ENCODE peak calls at places on chromosomes 6 and 20, in four cellular contexts. One of them, this sample, is unnamed.

GRCh38 chr20:45959956-45960630 is 11.9 kb downstream of the ZNF335 start:
- DNase-seq in GM12878: peak; percentile 19
- DNase-seq in HepG2: no peak
- DNase-seq in H1: no peak
- DNase-seq in this sample: no peak

GRCh38 chr6:27312146-27312949 is at the start of gene POM121L2:
- DNase-seq in HepG2: peak; percentile 71
- DNase-seq in H1: peak; percentile 90
- DNase-seq in GM12878: no peak
- DNase-seq in this sample: peak; percentile 68

GRCh38 chr6:49030621-49031020 is 432.4 kb downstream of the MMUT start:
- DNase-seq in HepG2: no peak
- DNase-seq in H1: no peak
- DNase-seq in GM12878: no peak
- DNase-seq in this sample: no peak

GRCh38 chr6:52209672-52210626 is 23.8 kb downstream of the IL17A start:
- DNase-seq in H1: no peak
- DNase-seq in GM12878: no peak
- DNase-seq in HepG2: no peak
- DNase-seq in this sample: no peak

GRCh38 chr6:148324297-148325007 is 18.2 kb upstream of the SASH1 start:
- DNase-seq in GM12878: no peak
- DNase-seq in HepG2: no peak
- DNase-seq in H1: no peak
- DNase-seq in this sample: no peak

GRCh38 chr6:30683137-30683979 is 3.1 kb downstream of the PPP1R18 start:
- DNase-seq in HepG2: no peak
- DNase-seq in H1: no peak
- DNase-seq in GM12878: no peak
- DNase-seq in this sample: no peak

GRCh38 chr6:148455225-148455624 is 112.6 kb downstream of the SASH1 start:
- DNase-seq in H1: no peak
- DNase-seq in HepG2: no peak
- DNase-seq in GM12878: no peak
- DNase-seq in this sample: no peak

GRCh38 chr20:4713401-4713800 is 8.3 kb upstream of the PRND start:
- DNase-seq in HepG2: no peak
- DNase-seq in GM12878: no peak
- DNase-seq in H1: no peak
- DNase-seq in this sample: no peak

GRCh38 chr20:54054516-54054915 is 15.9 kb downstream of the BCAS1 start:
- DNase-seq in H1: no peak
- DNase-seq in HepG2: no peak
- DNase-seq in GM12878: no peak
- DNase-seq in this sample: no peak

GRCh38 chr6:150334790-150335783 is 33.7 kb upstream of the IYD start:
- DNase-seq in H1: no peak
- DNase-seq in GM12878: no peak
- DNase-seq in HepG2: peak; percentile 52
- DNase-seq in this sample: peak; percentile 41

GRCh38 chr6:105459884-105460283 is 57.0 kb upstream of the PREP start:
- DNase-seq in H1: no peak
- DNase-seq in GM12878: peak; percentile 46
- DNase-seq in HepG2: no peak
- DNase-seq in this sample: no peak

GRCh38 chr6:32883789-32884188 is 29.8 kb downstream of the PSMB9 start:
- DNase-seq in GM12878: no peak
- DNase-seq in H1: no peak
- DNase-seq in HepG2: no peak
- DNase-seq in this sample: no peak

GRCh38 chr6:115071962-115072361 is 729.1 kb upstream of the HS3ST5 start:
- DNase-seq in H1: no peak
- DNase-seq in GM12878: no peak
- DNase-seq in HepG2: no peak
- DNase-seq in this sample: no peak

GRCh38 chr6:7138921-7139358 is 31.2 kb downstream of the RREB1 start:
- DNase-seq in H1: no peak
- DNase-seq in HepG2: peak; percentile 98
- DNase-seq in GM12878: no peak
- DNase-seq in this sample: no peak

GRCh38 chr20:43849496-43850197 is 65.0 kb upstream of the TOX2 start:
- DNase-seq in HepG2: no peak
- DNase-seq in GM12878: no peak
- DNase-seq in H1: no peak
- DNase-seq in this sample: no peak

GRCh38 chr6:110053395-110054240 is 75.5 kb downstream of the GPR6 start:
- DNase-seq in GM12878: no peak
- DNase-seq in H1: no peak
- DNase-seq in HepG2: peak; percentile 36
- DNase-seq in this sample: peak; percentile 59

GRCh38 chr20:62724692-62725595 is 16.3 kb downstream of the NTSR1 start:
- DNase-seq in H1: no peak
- DNase-seq in GM12878: no peak
- DNase-seq in HepG2: no peak
- DNase-seq in this sample: no peak

GRCh38 chr6:52497652-52498408 is 77.7 kb downstream of the EFHC1 start:
- DNase-seq in HepG2: no peak
- DNase-seq in GM12878: peak; percentile 95
- DNase-seq in H1: peak; percentile 46
- DNase-seq in this sample: no peak

GRCh38 chr6:89242574-89243330 is 25.6 kb upstream of the GABRR1 start:
- DNase-seq in HepG2: peak; percentile 44
- DNase-seq in GM12878: no peak
- DNase-seq in H1: no peak
- DNase-seq in this sample: peak; percentile 61

GRCh38 chr6:10588562-10589428 is 67.6 kb downstream of the GCNT2 start:
- DNase-seq in H1: no peak
- DNase-seq in GM12878: no peak
- DNase-seq in HepG2: no peak
- DNase-seq in this sample: no peak

GRCh38 chr6:142323377-142323776 is 21.6 kb downstream of the ADGRG6 start:
- DNase-seq in HepG2: peak; percentile 96
- DNase-seq in GM12878: no peak
- DNase-seq in H1: no peak
- DNase-seq in this sample: no peak

GRCh38 chr6:30655743-30656094 is 8.8 kb downstream of the C6orf136 start:
- DNase-seq in HepG2: no peak
- DNase-seq in H1: no peak
- DNase-seq in GM12878: no peak
- DNase-seq in this sample: no peak

GRCh38 chr6:135046912-135047311 is 7.7 kb downstream of the HBS1L start:
- DNase-seq in GM12878: no peak
- DNase-seq in HepG2: no peak
- DNase-seq in H1: no peak
- DNase-seq in this sample: no peak

GRCh38 chr6:167530960-167531359 is 206.1 kb downstream of the TTLL2 start:
- DNase-seq in GM12878: no peak
- DNase-seq in H1: no peak
- DNase-seq in HepG2: no peak
- DNase-seq in this sample: no peak

GRCh38 chr20:8487715-8488114 is 355.6 kb downstream of the PLCB1 start:
- DNase-seq in GM12878: no peak
- DNase-seq in H1: no peak
- DNase-seq in HepG2: no peak
- DNase-seq in this sample: no peak

GRCh38 chr20:7665311-7665863 is 274.9 kb downstream of the HAO1 start:
- DNase-seq in H1: no peak
- DNase-seq in HepG2: no peak
- DNase-seq in GM12878: no peak
- DNase-seq in this sample: no peak

GRCh38 chr20:13147971-13148370 is 73.1 kb upstream of the ISM1 start:
- DNase-seq in H1: no peak
- DNase-seq in GM12878: no peak
- DNase-seq in HepG2: no peak
- DNase-seq in this sample: no peak

DNA sequence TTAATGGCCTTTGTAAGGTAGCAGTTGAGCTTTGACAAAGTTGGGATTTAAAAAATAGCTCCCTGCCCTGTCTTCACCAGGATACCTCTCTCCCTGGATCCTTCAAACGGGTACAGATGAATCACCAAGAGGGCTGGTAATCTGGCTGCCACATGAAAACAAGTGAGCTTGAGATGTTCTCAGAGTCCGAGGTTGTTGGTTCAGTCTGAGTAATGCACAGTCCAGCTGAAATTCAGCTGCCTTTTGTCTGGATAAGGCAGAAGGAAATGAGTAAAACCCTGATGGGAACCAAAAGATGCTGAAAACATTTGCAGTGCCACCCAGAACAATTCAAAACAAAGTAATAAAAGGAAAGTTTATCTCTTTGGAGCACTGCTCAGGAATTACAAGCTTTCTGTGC is 86.8 kb downstream of the GJA1 start:
- DNase-seq in HepG2: no peak
- DNase-seq in H1: no peak
- DNase-seq in GM12878: no peak
- DNase-seq in this sample: no peak
- TF ChIP-seq TCF12 in HepG2: no peak
- TF ChIP-seq TCF12 in H1: no peak
- TF ChIP-seq TCF12 in GM12878: no peak
- TF ChIP-seq TCF12 in this sample: peak; percentile 93

DNA sequence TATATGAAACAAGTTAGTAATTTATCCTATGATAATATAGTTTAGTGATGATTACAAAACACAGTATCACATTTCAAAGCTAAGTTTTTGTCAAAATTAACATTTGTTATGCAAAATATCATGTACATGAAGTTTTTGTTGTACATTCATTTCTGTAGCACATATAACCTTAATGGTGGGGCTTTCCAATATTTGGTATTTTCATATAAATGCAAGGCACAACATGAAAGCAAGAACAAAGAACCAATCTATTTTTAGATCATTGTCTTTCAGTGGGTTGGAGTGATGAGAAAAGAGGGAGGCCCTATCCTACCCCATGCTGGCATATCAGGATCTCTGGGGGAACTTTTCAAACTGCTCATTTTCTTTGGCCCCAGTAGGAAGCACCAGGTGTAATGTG is 53.4 kb downstream of the FAM83B start:
- DNase-seq in H1: no peak
- DNase-seq in GM12878: no peak
- DNase-seq in HepG2: no peak
- DNase-seq in this sample: no peak
- TF ChIP-seq TCF12 in H1: no peak
- TF ChIP-seq TCF12 in GM12878: no peak
- TF ChIP-seq TCF12 in HepG2: no peak
- TF ChIP-seq TCF12 in this sample: no peak

GRCh38 chr20:61349447-61350165 is 97.5 kb downstream of the CDH4 start:
- DNase-seq in GM12878: no peak
- DNase-seq in H1: no peak
- DNase-seq in HepG2: no peak
- DNase-seq in this sample: no peak
- TF ChIP-seq TCF12 in GM12878: no peak
- TF ChIP-seq TCF12 in H1: no peak
- TF ChIP-seq TCF12 in HepG2: no peak
- TF ChIP-seq TCF12 in this sample: no peak

GRCh38 chr20:23374441-23374840 is 12.5 kb downstream of the GZF1 start:
- DNase-seq in GM12878: no peak
- DNase-seq in H1: no peak
- DNase-seq in HepG2: no peak
- DNase-seq in this sample: no peak

GRCh38 chr20:23371496-23371895 is 9.5 kb downstream of the GZF1 start:
- DNase-seq in H1: no peak
- DNase-seq in GM12878: no peak
- DNase-seq in HepG2: no peak
- DNase-seq in this sample: no peak

GRCh38 chr20:23379772-23380171 is 17.8 kb downstream of the GZF1 start:
- DNase-seq in HepG2: no peak
- DNase-seq in GM12878: no peak
- DNase-seq in H1: no peak
- DNase-seq in this sample: no peak

GRCh38 chr20:23370873-23371272 is 8.9 kb downstream of the GZF1 start:
- DNase-seq in H1: no peak
- DNase-seq in GM12878: no peak
- DNase-seq in HepG2: no peak
- DNase-seq in this sample: no peak

GRCh38 chr20:23375827-23376226 is 13.8 kb downstream of the GZF1 start:
- DNase-seq in GM12878: no peak
- DNase-seq in HepG2: no peak
- DNase-seq in H1: no peak
- DNase-seq in this sample: no peak
- TF ChIP-seq TCF12 in GM12878: no peak
- TF ChIP-seq TCF12 in HepG2: no peak
- TF ChIP-seq TCF12 in H1: no peak
- TF ChIP-seq TCF12 in this sample: no peak

DNA sequence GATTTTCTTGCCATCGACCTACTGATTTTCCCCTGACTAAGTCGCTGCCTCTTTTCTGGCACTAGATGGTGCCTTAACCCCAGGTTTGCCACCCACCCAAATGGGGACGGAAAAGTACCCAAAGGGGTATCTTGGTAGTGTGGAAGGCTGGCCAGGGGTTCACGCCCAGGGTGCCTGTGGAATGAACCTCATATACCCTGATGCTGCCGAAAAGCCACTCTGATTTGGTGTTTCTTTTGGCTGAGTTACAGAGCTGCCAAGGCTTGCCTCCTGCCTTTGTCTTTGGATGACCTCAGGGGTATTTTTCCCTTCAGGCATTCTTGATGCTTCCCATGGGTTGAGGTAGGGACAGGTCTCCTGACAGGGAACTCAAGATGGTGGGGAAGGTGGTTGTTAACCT is 78.1 kb downstream of the MAP3K7 start:
- DNase-seq in HepG2: no peak
- DNase-seq in GM12878: no peak
- DNase-seq in H1: peak; percentile 61
- DNase-seq in this sample: no peak
- TF ChIP-seq TCF12 in HepG2: no peak
- TF ChIP-seq TCF12 in GM12878: no peak
- TF ChIP-seq TCF12 in H1: no peak
- TF ChIP-seq TCF12 in this sample: no peak

DNA sequence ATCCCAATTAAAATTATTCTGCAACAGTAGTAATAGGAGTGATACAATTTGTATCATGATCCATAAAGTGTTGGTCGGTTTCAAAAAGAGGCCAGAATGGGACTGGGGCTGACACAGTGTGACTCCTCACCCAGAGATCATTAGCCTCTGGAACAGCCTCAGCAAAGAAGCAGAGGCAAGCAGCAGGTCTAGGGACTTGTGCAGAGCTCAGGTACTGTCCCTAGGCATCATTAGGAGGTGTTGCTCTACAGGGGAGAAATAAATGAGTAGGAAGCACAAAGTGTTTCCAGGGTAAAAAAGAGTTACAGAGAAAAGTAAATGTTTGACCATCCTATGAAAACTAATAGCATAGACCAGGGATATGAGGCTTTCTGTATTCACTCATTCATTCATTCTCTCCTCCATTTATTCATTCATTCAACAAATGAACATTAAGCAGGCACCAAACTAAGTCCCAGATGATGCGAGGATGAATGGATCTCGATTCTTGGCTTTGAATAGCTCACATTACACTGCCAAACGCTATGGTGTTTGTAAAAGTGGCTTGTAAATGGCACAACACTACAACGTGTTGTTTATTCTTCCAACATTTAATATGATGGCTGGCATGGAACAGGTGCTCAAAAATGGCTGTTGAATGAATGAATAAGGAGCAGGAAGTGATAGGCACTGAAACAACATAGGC is 17.4 kb upstream of the SLC16A10 start:
- DNase-seq in HepG2: no peak
- DNase-seq in H1: no peak
- DNase-seq in GM12878: no peak
- DNase-seq in this sample: no peak
- TF ChIP-seq TCF12 in HepG2: no peak
- TF ChIP-seq TCF12 in H1: no peak
- TF ChIP-seq TCF12 in GM12878: no peak
- TF ChIP-seq TCF12 in this sample: no peak

GRCh38 chr6:108518714-108519576 is 41.8 kb upstream of the FOXO3 start:
- DNase-seq in HepG2: peak; percentile 24
- DNase-seq in H1: no peak
- DNase-seq in GM12878: no peak
- DNase-seq in this sample: peak; percentile 30
- TF ChIP-seq TCF12 in HepG2: no peak
- TF ChIP-seq TCF12 in H1: no peak
- TF ChIP-seq TCF12 in GM12878: no peak
- TF ChIP-seq TCF12 in this sample: no peak